ENCODE peak calls at places on chromosomes 3 and 15, in four cellular contexts. N is BE2C, G is thoracic aorta, I is sigmoid colon. L is an unnamed sample.

GRCh38 chr3:107684431-107684925 is 161.7 kb downstream of the BBX start:
- DNase-seq in N (no peak), G (no peak), I (no peak), L (no peak)

GRCh38 chr15:29278436-29279099 is 8.9 kb upstream of the NSMCE3 start:
- DNase-seq in N (no peak), G (no peak), I (no peak), L (peak; percentile 75)

GRCh38 chr3:45455040-45455439 is 66.7 kb downstream of the LARS2 start:
- DNase-seq in N (no peak), G (no peak), I (no peak), L (no peak)

GRCh38 chr15:68311859-68312557 is 34.5 kb downstream of the FEM1B start:
- DNase-seq in N (no peak), G (no peak), I (no peak), L (no peak)

GRCh38 chr15:31267161-31268107 is 59.2 kb upstream of the KLF13 start:
- DNase-seq in N (no peak), G (no peak), I (peak; percentile 58), L (no peak)

GRCh38 chr3:107662109-107662477 is 139.3 kb downstream of the BBX start:
- DNase-seq in N (peak; percentile 18), G (peak; percentile 46), I (peak; percentile 81), L (peak; percentile 84)

GRCh38 chr3:37968232-37968631 is 22.4 kb upstream of the VILL start:
- DNase-seq in N (no peak), G (no peak), I (no peak), L (no peak)

GRCh38 chr3:58526124-58526957 is 10.6 kb downstream of the ACOX2 start:
- DNase-seq in N (no peak), G (no peak), I (no peak), L (peak; percentile 68)

GRCh38 chr3:135803291-135803690 is 162.2 kb upstream of the PPP2R3A start:
- DNase-seq in N (no peak), G (no peak), I (no peak), L (no peak)

GRCh38 chr3:46994801-46995731 is 15.6 kb downstream of the NBEAL2 start:
- DNase-seq in N (no peak), G (no peak), I (no peak), L (no peak)

GRCh38 chr3:128996741-128997140 is 2.9 kb upstream of the CFAP92 start:
- DNase-seq in N (no peak), G (no peak), I (no peak), L (no peak)

GRCh38 chr3:8638994-8639393 is 5.6 kb downstream of the SSUH2 start:
- DNase-seq in N (no peak), G (no peak), I (no peak), L (no peak)

GRCh38 chr3:153348457-153349137 is 186.6 kb downstream of the RAP2B start:
- DNase-seq in N (no peak), G (no peak), I (no peak), L (no peak)

GRCh38 chr3:8768364-8769087 is 887 bp downstream of the OXTR start:
- DNase-seq in N (no peak), G (no peak), I (no peak), L (no peak)

GRCh38 chr3:130635285-130635684 is 111.3 kb downstream of the PIK3R4 start:
- DNase-seq in N (no peak), G (no peak), I (no peak), L (no peak)

GRCh38 chr15:44554934-44555723 is 18.2 kb downstream of the EIF3J start:
- DNase-seq in N (no peak), G (no peak), I (no peak), L (no peak)

GRCh38 chr3:182092662-182093262 is 381.0 kb downstream of the SOX2 start:
- DNase-seq in N (no peak), G (no peak), I (no peak), L (peak; percentile 36)

DNA sequence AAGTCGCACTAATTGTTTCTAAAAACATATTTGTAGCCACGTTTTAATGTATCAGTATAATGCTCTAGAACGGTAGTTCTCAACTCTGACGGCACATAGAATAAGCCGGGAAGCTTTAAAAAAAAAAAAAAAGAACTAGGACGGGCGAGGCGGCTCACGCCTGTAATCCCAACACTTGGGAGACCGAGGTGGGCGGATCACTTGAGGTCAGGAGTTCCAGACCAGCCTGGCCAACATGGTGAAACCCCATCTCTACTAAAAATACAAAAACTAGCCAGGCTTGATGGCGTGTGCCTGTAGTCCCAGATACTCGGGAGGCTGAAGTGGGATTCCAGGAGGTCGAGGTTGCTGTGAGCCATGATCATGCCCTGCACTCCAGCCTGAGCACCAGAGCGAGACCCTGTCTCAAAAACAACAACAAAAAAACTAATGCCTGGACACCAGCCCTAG is 655 bp upstream of the MON1A start:
- DNase-seq in N (no peak), G (no peak), I (no peak), L (peak; percentile 5)
- H3K4me3 ChIP-seq in N (peak overlapping the region; percentile 81), G (peak overlapping the region; percentile 94), I (peak overlapping the region; percentile 65), L (peak overlapping the region; percentile 84)

DNA sequence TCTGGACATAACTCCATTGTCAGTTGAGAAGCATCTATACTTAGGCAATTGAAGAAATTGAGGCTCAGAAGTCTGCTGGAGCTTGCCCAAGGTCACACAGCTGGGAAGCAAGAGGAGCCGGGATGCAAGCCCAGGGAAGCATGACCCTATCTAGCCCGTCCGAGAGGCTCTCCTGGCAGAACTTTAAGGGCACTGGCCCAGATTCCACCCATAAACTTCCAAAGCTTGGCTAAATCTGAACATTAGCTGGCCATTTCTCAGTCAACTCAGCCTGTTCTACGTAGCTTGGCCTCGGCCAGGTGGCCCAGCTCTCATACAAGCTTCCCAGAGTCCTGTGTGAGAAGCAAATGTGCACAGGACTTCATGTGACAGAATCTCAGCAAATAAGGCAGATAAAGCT is 75.8 kb downstream of the LRIG1 start:
- DNase-seq in N (no peak), G (no peak), I (peak; percentile 91), L (peak; percentile 62)
- H3K9me3 ChIP-seq in N (no peaks in the 10 kb centered on the region), G (no peaks in the 10 kb centered on the region), I (no peaks in the 10 kb centered on the region), L (no peaks in the 10 kb centered on the region)

DNA sequence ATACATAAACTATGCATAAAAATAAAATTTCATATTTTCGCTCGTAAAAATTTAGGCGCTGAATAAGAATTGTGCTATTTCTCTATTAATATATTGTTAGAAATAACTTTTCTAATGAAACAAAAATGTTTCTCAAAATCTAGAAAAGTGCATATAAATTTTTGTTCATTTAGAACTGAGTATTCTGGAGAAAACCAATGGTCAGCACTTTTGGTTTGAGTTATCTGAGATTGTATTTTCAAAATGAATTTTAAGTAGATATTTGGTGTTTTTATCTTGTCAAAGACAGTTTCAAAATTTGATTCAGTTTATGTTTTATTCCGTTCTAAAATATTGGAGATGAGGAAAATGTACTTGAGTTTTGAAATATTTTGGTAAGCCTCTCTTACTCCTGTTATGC is 13.9 kb downstream of the MYNN start:
- DNase-seq in N (no peak), G (no peak), I (no peak), L (no peak)
- H3K36me3 ChIP-seq in N (peaks cover 60% of the 10 kb centered on the region), G (peaks cover 30% of the 10 kb centered on the region), I (peaks cover 10% of the 10 kb centered on the region), L (peaks cover 82% of the 10 kb centered on the region)

DNA sequence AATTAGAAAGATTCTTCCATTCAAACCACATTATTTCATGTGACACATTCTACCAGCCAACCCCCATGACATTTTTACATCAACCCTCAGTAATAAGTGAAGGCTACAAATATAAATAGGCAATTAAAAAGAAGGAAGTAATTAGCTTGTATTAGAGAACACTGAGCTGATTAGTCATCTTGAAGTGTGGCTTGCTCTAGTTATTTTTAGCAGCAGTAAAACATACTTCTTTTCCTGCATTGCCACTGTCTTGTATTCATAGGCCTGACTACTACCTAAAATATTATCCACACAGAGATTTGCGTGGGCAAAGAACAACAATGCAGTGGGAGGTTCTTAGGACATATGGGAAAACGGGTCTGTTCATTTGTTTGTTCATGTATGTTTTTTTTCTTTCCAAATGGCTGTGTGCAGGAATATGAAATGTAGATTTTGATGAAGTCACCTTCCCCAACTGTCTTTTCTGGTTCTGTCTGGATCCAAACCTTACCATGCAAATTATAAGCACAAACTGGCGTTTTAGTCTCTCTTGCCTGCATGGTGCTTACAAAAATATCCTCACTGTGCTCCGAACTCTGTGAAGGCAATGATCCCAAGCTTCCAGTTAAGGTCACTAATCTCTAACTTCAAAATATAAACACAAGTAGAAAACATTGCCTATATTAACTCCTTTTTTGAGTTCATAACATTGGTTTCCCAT is 31.5 kb upstream of the TM4SF4 start:
- DNase-seq in N (no peak), G (no peak), I (no peak), L (no peak)
- H3K4me3 ChIP-seq in N (no peak overlapping the region), G (no peak overlapping the region), I (no peak overlapping the region), L (no peak overlapping the region)

GRCh38 chr15:27481768-27482167 is 510.8 kb downstream of the GABRG3 start:
- DNase-seq in N (no peak), G (no peak), I (no peak), L (no peak)
- H3K9me3 ChIP-seq in N (no peaks in the 10 kb centered on the region), G (no peaks in the 10 kb centered on the region), I (peaks cover 5% of the 10 kb centered on the region), L (no peaks in the 10 kb centered on the region)

GRCh38 chr3:124671123-124671522 is 59.1 kb upstream of the UMPS start:
- DNase-seq in N (no peak), G (no peak), I (no peak), L (no peak)
- H3K36me3 ChIP-seq in N (peaks cover 26% of the 10 kb centered on the region), G (peaks cover 51% of the 10 kb centered on the region), I (no peaks in the 10 kb centered on the region), L (no peaks in the 10 kb centered on the region)

DNA sequence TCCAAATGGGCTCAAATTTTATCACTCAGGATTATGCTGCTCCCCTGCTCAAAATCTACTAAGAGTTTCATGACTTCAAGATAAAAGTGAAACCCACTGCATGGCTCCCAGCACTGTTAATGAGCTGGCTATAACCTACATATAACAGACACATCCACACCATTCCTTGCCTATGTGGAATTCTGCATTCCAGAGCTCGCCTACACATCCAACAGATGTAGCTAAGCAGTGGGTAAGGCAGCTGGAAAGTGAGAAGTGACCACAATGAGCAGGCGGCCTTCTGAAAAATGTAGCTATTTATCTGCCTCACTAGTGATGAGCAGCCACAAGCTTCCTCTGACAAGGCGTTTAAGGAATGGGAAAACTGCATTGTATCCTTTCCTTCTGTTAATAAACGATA is 92.0 kb upstream of the TRIM42 start:
- DNase-seq in N (no peak), G (no peak), I (no peak), L (no peak)
- H3K4me3 ChIP-seq in N (no peak overlapping the region), G (no peak overlapping the region), I (no peak overlapping the region), L (no peak overlapping the region)

GRCh38 chr3:21273256-21273999 is 477.6 kb downstream of the ZNF385D start:
- DNase-seq in N (no peak), G (no peak), I (no peak), L (peak; percentile 16)

GRCh38 chr3:21274000-21274671 is 476.9 kb downstream of the ZNF385D start:
- DNase-seq in N (no peak), G (no peak), I (no peak), L (no peak)

DNA sequence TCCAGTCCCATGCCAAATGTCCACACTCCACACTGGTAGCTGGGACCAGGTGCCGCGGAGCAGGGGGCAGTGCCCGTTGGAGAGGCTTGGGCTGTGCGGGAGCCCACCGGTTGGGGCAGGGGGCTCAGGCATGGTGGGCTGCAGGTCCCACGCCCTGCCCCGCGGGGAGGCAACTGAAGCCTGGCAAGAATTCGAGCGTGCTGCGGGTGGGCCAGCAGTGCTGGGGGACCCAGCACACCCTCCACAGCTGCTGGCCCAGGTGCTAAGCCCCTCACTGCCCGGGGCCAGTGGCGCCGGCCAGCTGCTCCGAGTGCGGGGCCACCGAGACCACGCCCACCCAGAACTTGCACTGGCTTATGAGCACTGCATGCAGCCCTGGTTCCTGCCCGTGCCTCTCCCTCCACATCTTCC is 479.4 kb downstream of the ZNF385D start:
- DNase-seq in N (no peak), G (no peak), I (no peak), L (no peak)
- H3K9me3 ChIP-seq in N (no peaks in the 10 kb centered on the region), G (no peaks in the 10 kb centered on the region), I (peaks cover 5% of the 10 kb centered on the region), L (no peaks in the 10 kb centered on the region)